ENCODE peak calls at places on chromosomes 5 and 9, in nine cellular contexts. J, F, H, P, E, A, B, W and D are unnamed samples. For H3K36me3 and H3K4me1, the result is how much of the 10 kb centered on the place peaks cover.

GRCh38 chr9:125977223-125977622 is 230.1 kb downstream of the PBX3 start:
- DNase-seq in P (no peak), H (no peak), A (no peak), W (no peak), J (no peak), F (no peak), E (no peak), B (no peak), D (no peak)

GRCh38 chr9:114792396-114792795 is 13.4 kb downstream of the TNFSF15 start:
- DNase-seq in F (no peak), W (no peak), E (no peak), A (no peak), P (no peak), H (no peak), B (no peak), J (no peak), D (no peak)

GRCh38 chr9:93633492-93634221 is 57.3 kb downstream of the PHF2 start:
- DNase-seq in H (peak), P (no peak), F (no peak), J (peak), W (no peak), B (no peak), E (no peak), A (no peak), D (no peak)

GRCh38 chr5:157271740-157272271 is 5.9 kb downstream of the CYFIP2 start:
- DNase-seq in A (no peak), P (no peak), F (peak), H (peak), W (peak), E (no peak), B (peak), J (no peak), D (peak)

GRCh38 chr5:149441194-149441753 is 62.2 kb upstream of the IL17B start:
- DNase-seq in H (no peak), J (no peak), B (no peak), F (no peak), A (no peak), E (no peak), W (no peak), P (no peak), D (no peak)

GRCh38 chr5:14108170-14108996 is 34.8 kb upstream of the TRIO start:
- DNase-seq in H (peak), J (no peak), F (peak), A (peak), W (peak), P (peak), E (peak), B (peak), D (peak)

GRCh38 chr5:50325237-50325832 is 115.8 kb downstream of the EMB start:
- DNase-seq in F (no peak), P (no peak), E (no peak), J (no peak), H (no peak), A (no peak), B (no peak), W (no peak), D (no peak)

GRCh38 chr9:6471231-6471630 is 58.2 kb downstream of the UHRF2 start:
- DNase-seq in A (no peak), F (no peak), H (no peak), W (no peak), B (no peak), E (no peak), J (no peak), P (no peak), D (no peak)

GRCh38 chr5:113056988-113057387 is 80.4 kb downstream of the DCP2 start:
- DNase-seq in W (no peak), P (no peak), E (no peak), A (no peak), B (no peak), H (no peak), F (no peak), J (no peak), D (no peak)

GRCh38 chr5:113058706-113059226 is 82.2 kb downstream of the DCP2 start:
- DNase-seq in F (no peak), P (no peak), J (no peak), B (no peak), A (no peak), E (no peak), W (no peak), H (no peak), D (no peak)

GRCh38 chr5:113059232-113059805 is 82.7 kb downstream of the DCP2 start:
- DNase-seq in A (no peak), E (no peak), H (no peak), F (no peak), P (no peak), W (no peak), J (no peak), B (no peak), D (no peak)

GRCh38 chr5:113058269-113058668 is 81.7 kb downstream of the DCP2 start:
- DNase-seq in H (no peak), W (no peak), P (no peak), B (no peak), J (no peak), A (no peak), F (no peak), E (no peak), D (no peak)

GRCh38 chr5:113057437-113058052 is 80.9 kb downstream of the DCP2 start:
- DNase-seq in H (no peak), A (no peak), J (no peak), W (no peak), P (no peak), B (no peak), E (no peak), F (no peak), D (no peak)
- H3K36me3 ChIP-seq in H (under half), A (under half), J (under half), W (under half), P (under half), B (under half), E (under half), F (under half), D (under half)

DNA sequence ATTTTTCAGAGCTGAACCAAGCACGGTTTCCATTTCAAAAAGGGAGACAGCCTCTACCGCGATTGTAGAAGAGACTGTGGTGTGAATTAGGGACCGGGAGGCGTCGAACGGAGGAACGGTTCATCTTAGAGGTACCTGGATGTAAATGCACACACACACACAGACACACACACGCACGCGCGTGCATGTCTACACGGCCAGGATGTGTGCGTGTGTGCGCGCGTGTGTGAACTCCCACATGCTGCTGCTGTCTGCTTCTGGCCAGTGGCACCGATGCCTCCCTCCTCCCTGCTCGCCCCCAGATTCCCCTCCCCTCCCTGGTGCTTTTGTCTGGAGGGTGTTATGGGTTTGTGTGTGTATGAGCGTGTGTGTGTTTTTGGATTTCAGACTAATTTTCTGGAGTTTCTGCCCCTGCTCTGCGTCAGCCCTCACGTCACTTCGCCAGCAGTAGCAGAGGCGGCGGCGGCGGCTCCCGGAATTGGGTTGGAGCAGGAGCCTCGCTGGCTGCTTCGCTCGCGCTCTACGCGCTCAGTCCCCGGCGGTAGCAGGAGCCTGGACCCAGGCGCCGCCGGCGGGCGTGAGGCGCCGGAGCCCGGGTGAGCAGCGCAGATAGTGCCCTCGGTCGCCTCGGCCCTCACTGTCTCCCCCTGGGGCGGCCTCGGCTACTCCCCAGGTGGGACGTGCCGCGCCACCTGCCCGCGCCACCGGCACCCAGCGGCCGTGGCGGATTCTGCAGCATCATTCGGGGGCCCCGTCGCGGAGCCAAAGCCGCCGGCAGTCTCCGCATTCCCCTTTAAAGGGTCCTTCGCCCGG is at the start of gene NTRK2:
- DNase-seq in A (no peak), J (peak), P (peak), W (no peak), F (no peak), B (no peak), E (peak), H (no peak), D (no peak)
- TF ChIP-seq CTCF in A (no peak), J (no peak), P (peak), W (no peak), F (no peak), B (no peak), E (peak), H (no peak), D (no peak)

DNA sequence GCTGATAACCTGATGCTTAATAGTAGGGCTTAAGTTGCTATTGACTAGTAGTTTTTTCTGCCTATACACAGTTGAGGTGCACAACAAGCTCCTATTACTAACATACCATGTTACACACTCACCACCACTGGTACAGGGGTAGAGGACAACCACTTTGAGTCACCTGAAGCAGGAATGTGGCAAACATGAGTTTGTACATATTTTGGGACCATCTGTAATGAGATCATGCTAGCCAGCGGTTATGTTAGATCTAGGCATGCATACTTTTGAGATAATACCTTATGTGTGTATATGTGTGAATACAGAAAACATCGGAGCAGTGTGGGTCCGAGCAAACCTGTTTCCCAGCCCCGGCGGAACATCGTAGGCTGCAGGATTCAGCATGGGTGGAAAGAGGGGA is 72.8 kb upstream of the NXNL2 start:
- DNase-seq in B (no peak), J (no peak), H (no peak), E (no peak), P (no peak), F (no peak), W (no peak), A (no peak), D (no peak)
- H3K4me1 ChIP-seq in B (under half), J (under half), H (under half), E (under half), P (under half), F (under half), W (under half), A (under half), D (under half)

GRCh38 chr9:127812936-127813675 is 10.4 kb downstream of the FPGS start:
- DNase-seq in E (no peak), F (no peak), H (no peak), P (no peak), W (no peak), J (peak), A (no peak), B (no peak), D (no peak)

GRCh38 chr9:127809562-127810377 is 7.1 kb downstream of the FPGS start:
- DNase-seq in A (no peak), P (peak), J (peak), W (peak), H (peak), F (peak), E (no peak), B (no peak), D (no peak)

GRCh38 chr9:127810378-127811187 is 7.9 kb downstream of the FPGS start:
- DNase-seq in J (no peak), E (no peak), F (no peak), H (no peak), B (no peak), A (no peak), P (no peak), W (no peak), D (no peak)

GRCh38 chr9:127813739-127814226 is 11.1 kb downstream of the FPGS start:
- DNase-seq in W (no peak), J (peak), B (no peak), E (no peak), F (no peak), P (peak), H (no peak), A (no peak), D (no peak)

GRCh38 chr9:127812009-127812408 is 9.3 kb downstream of the FPGS start:
- DNase-seq in B (no peak), W (no peak), A (no peak), F (no peak), H (no peak), E (no peak), J (no peak), P (no peak), D (no peak)
- H3K36me3 ChIP-seq in B (under half), W (half or more), A (under half), F (under half), H (under half), E (under half), J (half or more), P (under half), D (under half)

DNA sequence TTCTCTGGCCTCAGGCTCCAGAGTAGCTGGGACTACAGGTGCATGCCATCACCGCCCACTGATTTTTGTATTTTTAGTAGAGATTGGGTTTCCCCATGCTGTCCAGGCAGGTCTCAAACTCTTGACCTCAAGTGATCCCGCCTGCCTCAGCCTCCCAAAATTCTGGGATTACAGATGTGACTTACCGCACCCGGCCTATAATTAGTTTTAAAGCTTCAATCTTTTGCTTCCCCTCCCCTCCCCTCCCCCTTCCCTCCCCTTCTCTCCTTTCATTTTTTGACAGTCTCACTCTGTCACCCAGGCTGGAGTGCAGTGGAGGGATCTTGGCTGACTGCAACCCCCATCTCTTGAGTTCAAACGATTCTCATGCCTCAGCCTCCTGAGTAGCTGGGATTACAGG is 433.3 kb upstream of the EDIL3 start:
- DNase-seq in J (no peak), W (no peak), E (no peak), H (no peak), F (no peak), A (no peak), B (no peak), P (no peak), D (no peak)
- TF ChIP-seq CTCF in J (no peak), W (no peak), E (no peak), H (no peak), F (no peak), A (no peak), B (no peak), P (no peak), D (no peak)